ENCODE peak calls at places on chromosomes 5 and 9, in seven cellular contexts. I is upper lobe of left lung, B is fibroblast of lung, R is GM23338, E is psoas muscle, A is BE2C, N is heart left ventricle. Q is an unnamed sample. For H3K36me3, the result is how much of the 10 kb centered on the place peaks cover.

GRCh38 chr5:42057254-42057690 is 132.2 kb downstream of the FBXO4 start:
- DNase-seq in I (no peak), B (peak), R (peak), E (no peak), A (peak), N (no peak), Q (no peak)

GRCh38 chr9:95841377-95841776 is 34.1 kb upstream of the ERCC6L2 start:
- DNase-seq in I (no peak), B (no peak), R (no peak), E (no peak), A (no peak), N (no peak), Q (no peak)

GRCh38 chr9:126532951-126533910 is 80.5 kb upstream of the LMX1B start:
- DNase-seq in I (no peak), B (no peak), R (no peak), E (no peak), A (no peak), N (no peak), Q (no peak)

GRCh38 chr5:115634343-115635132 is 8.7 kb upstream of the TMED7 start:
- DNase-seq in I (no peak), B (peak), R (peak), E (peak), A (peak), N (peak), Q (peak)

GRCh38 chr9:12185856-12186255 is 507.3 kb upstream of the TYRP1 start:
- DNase-seq in I (no peak), B (no peak), R (no peak), E (no peak), A (no peak), N (no peak), Q (no peak)

GRCh38 chr9:88973281-88974045 is 17.8 kb upstream of the S1PR3 start:
- DNase-seq in I (no peak), B (no peak), R (peak), E (no peak), A (peak), N (no peak), Q (peak)

GRCh38 chr5:9502435-9502834 is 43.4 kb downstream of the SEMA5A start:
- DNase-seq in I (no peak), B (no peak), R (no peak), E (no peak), A (no peak), N (peak), Q (no peak)

GRCh38 chr5:133251296-133252132 is 199.7 kb downstream of the HSPA4 start:
- DNase-seq in I (no peak), B (no peak), R (no peak), E (no peak), A (peak), N (no peak), Q (no peak)

GRCh38 chr9:136513191-136513590 is 30.4 kb upstream of the SEC16A start:
- DNase-seq in I (peak), B (no peak), R (no peak), E (no peak), A (no peak), N (no peak), Q (no peak)

GRCh38 chr9:136512651-136513066 is 29.8 kb upstream of the SEC16A start:
- DNase-seq in I (peak), B (no peak), R (peak), E (no peak), A (no peak), N (no peak), Q (no peak)

GRCh38 chr9:136516191-136516654 is 29.6 kb downstream of the NOTCH1 start:
- DNase-seq in I (peak), B (no peak), R (no peak), E (no peak), A (no peak), N (no peak), Q (no peak)

GRCh38 chr9:136515276-136515675 is 30.6 kb downstream of the NOTCH1 start:
- DNase-seq in I (peak), B (no peak), R (no peak), E (no peak), A (no peak), N (no peak), Q (no peak)

DNA sequence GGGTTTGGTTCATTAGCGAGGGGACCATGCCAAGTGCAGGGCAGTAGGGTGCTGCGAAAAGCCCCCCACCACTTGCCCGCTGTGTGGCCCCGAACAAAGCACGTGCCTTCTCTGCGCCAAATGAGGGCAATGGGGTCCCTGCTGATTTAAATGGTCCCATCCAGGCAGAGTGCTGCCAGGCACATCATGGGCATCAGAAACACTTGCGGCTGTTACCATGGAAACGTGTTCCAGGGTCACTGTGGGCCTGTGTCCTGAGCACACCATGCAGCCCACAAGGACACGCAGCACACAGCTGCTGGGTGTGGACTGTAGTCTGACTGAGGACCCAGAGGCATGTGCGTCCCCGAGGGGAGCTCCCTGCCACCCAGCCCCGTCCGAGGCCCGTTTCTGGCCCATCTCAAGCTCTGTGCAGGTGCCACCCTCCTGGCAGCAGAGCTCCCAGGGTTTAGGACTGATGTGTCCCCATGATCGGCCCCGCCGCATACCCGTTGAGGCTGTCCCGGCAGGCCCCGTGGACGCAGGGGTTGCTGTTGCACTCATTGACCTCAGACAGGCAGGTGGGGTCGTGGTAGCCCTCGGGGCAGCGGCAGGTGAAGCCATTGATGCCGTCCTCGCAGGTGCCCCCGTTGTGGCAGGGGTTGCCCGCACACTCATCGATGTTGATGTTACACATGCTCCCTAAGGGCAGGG is 31.3 kb upstream of the SEC16A start:
- DNase-seq in I (peak), B (no peak), R (no peak), E (no peak), A (no peak), N (no peak), Q (no peak)
- H3K36me3 ChIP-seq in I (half or more), B (half or more), R (under half), E (under half), A (under half), N (half or more), Q (half or more)

GRCh38 chr9:10704720-10705119 is 91.9 kb upstream of the PTPRD start:
- DNase-seq in I (no peak), B (peak), R (peak), E (no peak), A (no peak), N (no peak), Q (no peak)

GRCh38 chr9:10703139-10703538 is 90.3 kb upstream of the PTPRD start:
- DNase-seq in I (no peak), B (no peak), R (no peak), E (no peak), A (no peak), N (no peak), Q (no peak)

GRCh38 chr9:10701906-10702305 is 89.1 kb upstream of the PTPRD start:
- DNase-seq in I (no peak), B (no peak), R (no peak), E (no peak), A (no peak), N (no peak), Q (no peak)

GRCh38 chr9:10697044-10697443 is 84.2 kb upstream of the PTPRD start:
- DNase-seq in I (no peak), B (no peak), R (no peak), E (no peak), A (no peak), N (no peak), Q (no peak)

GRCh38 chr9:10700266-10700665 is 87.5 kb upstream of the PTPRD start:
- DNase-seq in I (no peak), B (peak), R (no peak), E (no peak), A (no peak), N (no peak), Q (no peak)
- TF ChIP-seq CTCF in I (no peak), B (no peak), R (no peak), E (no peak), A (no peak), N (no peak), Q (no peak)

GRCh38 chr5:97405941-97406340 is 222.9 kb upstream of the RIOK2 start:
- DNase-seq in I (peak), B (no peak), R (no peak), E (no peak), A (no peak), N (no peak), Q (no peak)
- H3K36me3 ChIP-seq in I (under half), B (under half), R (under half), E (under half), A (under half), N (under half), Q (under half)

GRCh38 chr5:111697881-111698757 is 58.9 kb downstream of the NREP start:
- DNase-seq in I (no peak), B (peak), R (peak), E (no peak), A (peak), N (no peak), Q (no peak)
- TF ChIP-seq CTCF in I (no peak), B (peak), R (peak), E (peak), A (peak), N (no peak), Q (no peak)

GRCh38 chr5:72187388-72188070 is 80.3 kb downstream of the MAP1B start:
- DNase-seq in I (no peak), B (peak), R (no peak), E (no peak), A (no peak), N (no peak), Q (no peak)

GRCh38 chr5:72180925-72181324 is 73.7 kb downstream of the MAP1B start:
- DNase-seq in I (no peak), B (no peak), R (no peak), E (no peak), A (no peak), N (no peak), Q (no peak)

GRCh38 chr5:72185717-72186388 is 78.6 kb downstream of the MAP1B start:
- DNase-seq in I (no peak), B (peak), R (no peak), E (no peak), A (no peak), N (no peak), Q (no peak)

GRCh38 chr5:72183231-72183630 is 76.0 kb downstream of the MAP1B start:
- DNase-seq in I (no peak), B (peak), R (peak), E (no peak), A (no peak), N (no peak), Q (no peak)

GRCh38 chr5:72184408-72184807 is 77.1 kb downstream of the MAP1B start:
- DNase-seq in I (no peak), B (no peak), R (no peak), E (no peak), A (no peak), N (no peak), Q (no peak)
- H3K36me3 ChIP-seq in I (under half), B (under half), R (under half), E (under half), A (half or more), N (under half), Q (under half)

GRCh38 chr9:136779808-136780207 is 11.3 kb upstream of the TMEM141 start:
- DNase-seq in I (no peak), B (no peak), R (no peak), E (no peak), A (no peak), N (no peak), Q (no peak)
- TF ChIP-seq CTCF in I (no peak), B (no peak), R (no peak), E (no peak), A (peak), N (no peak), Q (no peak)

DNA sequence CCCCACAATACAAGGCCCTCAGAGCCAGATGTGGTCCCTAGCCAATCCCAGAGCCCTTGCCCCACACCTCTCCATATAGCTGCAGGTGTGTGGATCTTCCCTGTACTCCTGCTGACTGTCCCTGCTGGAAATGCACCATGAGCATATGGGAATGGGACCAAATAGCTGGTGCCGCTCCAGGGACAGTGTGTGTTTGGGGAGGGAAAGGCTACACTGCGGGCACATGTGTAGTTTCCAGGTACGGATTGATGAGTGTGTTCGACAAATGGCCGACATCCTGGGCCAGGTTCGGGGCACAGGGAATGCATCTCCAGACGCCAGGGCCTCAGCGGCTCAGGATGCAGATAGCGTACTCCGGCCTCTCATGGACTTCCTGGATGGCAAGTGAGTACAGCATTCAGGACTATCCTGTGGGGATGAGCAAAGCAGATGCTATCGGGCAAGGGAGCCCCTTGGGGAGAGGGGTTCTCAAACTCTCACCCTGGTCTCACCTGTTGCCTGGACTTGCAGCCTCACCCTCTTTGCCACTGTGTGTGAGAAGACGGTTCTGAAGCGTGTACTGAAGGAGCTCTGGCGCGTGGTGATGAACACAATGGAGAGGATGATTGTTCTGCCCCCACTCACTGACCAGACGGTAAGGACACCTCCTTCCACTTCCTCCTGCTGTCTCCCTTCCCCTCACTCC is 91.1 kb upstream of the RUSC2 start:
- DNase-seq in I (peak), B (no peak), R (no peak), E (no peak), A (no peak), N (no peak), Q (no peak)
- H3K36me3 ChIP-seq in I (half or more), B (under half), R (under half), E (under half), A (under half), N (under half), Q (half or more)

GRCh38 chr9:124292696-124293593 is 35.2 kb downstream of the NEK6 start:
- DNase-seq in I (no peak), B (peak), R (no peak), E (no peak), A (no peak), N (no peak), Q (no peak)

GRCh38 chr9:124291801-124292396 is 34.1 kb downstream of the NEK6 start:
- DNase-seq in I (no peak), B (no peak), R (no peak), E (no peak), A (no peak), N (peak), Q (no peak)

GRCh38 chr9:124295097-124295794 is 37.5 kb downstream of the NEK6 start:
- DNase-seq in I (no peak), B (peak), R (no peak), E (no peak), A (peak), N (no peak), Q (no peak)

GRCh38 chr9:124296094-124296493 is 38.3 kb downstream of the NEK6 start:
- DNase-seq in I (no peak), B (no peak), R (no peak), E (no peak), A (no peak), N (no peak), Q (no peak)

GRCh38 chr9:124293712-124294504 is 36.2 kb downstream of the NEK6 start:
- DNase-seq in I (no peak), B (no peak), R (no peak), E (no peak), A (no peak), N (no peak), Q (no peak)
- TF ChIP-seq CTCF in I (no peak), B (no peak), R (peak), E (peak), A (no peak), N (no peak), Q (no peak)

DNA sequence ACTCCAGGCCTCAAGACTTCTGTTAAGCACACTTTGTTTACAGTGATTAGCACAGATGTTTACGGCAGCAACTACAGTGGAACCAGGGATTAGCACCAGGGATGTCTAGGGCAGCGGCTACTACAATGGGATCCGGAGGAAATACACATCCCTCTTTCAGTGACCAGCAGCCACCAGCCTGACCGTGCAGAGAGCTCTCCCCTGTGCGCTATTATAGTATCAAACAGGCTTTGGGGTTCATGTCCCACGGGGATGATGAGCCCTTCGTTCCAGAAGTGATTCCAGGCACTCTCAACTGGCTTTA is 21.5 kb downstream of the GFPT2 start:
- DNase-seq in I (no peak), B (no peak), R (peak), E (no peak), A (no peak), N (no peak), Q (no peak)
- H3K36me3 ChIP-seq in I (under half), B (under half), R (half or more), E (under half), A (under half), N (under half), Q (under half)